ENCODE peak calls at places on chromosomes 7 and 10, in eight cellular contexts. One of them, this sample, is unnamed.

GRCh38 chr10:18377898-18378297 is 237.7 kb downstream of the CACNB2 start:
- ATAC-seq in K562: no peak
- ATAC-seq in HepG2: no peak
- ATAC-seq in GM12878: no peak
- ATAC-seq in HCT116: no peak
- ATAC-seq in Panc1: no peak
- ATAC-seq in GM23338: no peak
- ATAC-seq in upper lobe of left lung: no peak
- ATAC-seq in this sample: no peak

GRCh38 chr7:32264667-32265284 is 194.6 kb upstream of the PDE1C start:
- ATAC-seq in K562: no peak
- ATAC-seq in HepG2: no peak
- ATAC-seq in GM12878: no peak
- ATAC-seq in HCT116: no peak
- ATAC-seq in Panc1: no peak
- ATAC-seq in GM23338: no peak
- ATAC-seq in upper lobe of left lung: no peak
- ATAC-seq in this sample: no peak

GRCh38 chr10:3848005-3848767 is 63.2 kb upstream of the KLF6 start:
- ATAC-seq in K562: no peak
- ATAC-seq in HepG2: no peak
- ATAC-seq in GM12878: no peak
- ATAC-seq in HCT116: no peak
- ATAC-seq in Panc1: no peak
- ATAC-seq in GM23338: no peak
- ATAC-seq in upper lobe of left lung: no peak
- ATAC-seq in this sample: no peak

GRCh38 chr10:72081210-72081609 is 7.1 kb downstream of the SPOCK2 start:
- ATAC-seq in K562: peak; percentile 13
- ATAC-seq in HepG2: peak; percentile 12
- ATAC-seq in GM12878: no peak
- ATAC-seq in HCT116: no peak
- ATAC-seq in Panc1: no peak
- ATAC-seq in GM23338: no peak
- ATAC-seq in upper lobe of left lung: no peak
- ATAC-seq in this sample: no peak

GRCh38 chr7:22845221-22845844 is 22.7 kb upstream of the TOMM7 start:
- ATAC-seq in K562: no peak
- ATAC-seq in HepG2: no peak
- ATAC-seq in GM12878: no peak
- ATAC-seq in HCT116: no peak
- ATAC-seq in Panc1: no peak
- ATAC-seq in GM23338: no peak
- ATAC-seq in upper lobe of left lung: no peak
- ATAC-seq in this sample: no peak

GRCh38 chr10:11023554-11023953 is 5.9 kb downstream of the CELF2 start:
- ATAC-seq in K562: no peak
- ATAC-seq in HepG2: no peak
- ATAC-seq in GM12878: no peak
- ATAC-seq in HCT116: no peak
- ATAC-seq in Panc1: no peak
- ATAC-seq in GM23338: no peak
- ATAC-seq in upper lobe of left lung: no peak
- ATAC-seq in this sample: no peak

GRCh38 chr7:144011458-144012230 is 11.5 kb downstream of the OR6B1 start:
- ATAC-seq in K562: peak; percentile 42
- ATAC-seq in HepG2: peak; percentile 93
- ATAC-seq in GM12878: no peak
- ATAC-seq in HCT116: no peak
- ATAC-seq in Panc1: no peak
- ATAC-seq in GM23338: no peak
- ATAC-seq in upper lobe of left lung: no peak
- ATAC-seq in this sample: no peak

GRCh38 chr7:141930211-141930610 is 14.0 kb downstream of the OR9A4 start:
- ATAC-seq in K562: no peak
- ATAC-seq in HepG2: no peak
- ATAC-seq in GM12878: no peak
- ATAC-seq in HCT116: no peak
- ATAC-seq in Panc1: no peak
- ATAC-seq in GM23338: no peak
- ATAC-seq in upper lobe of left lung: no peak
- ATAC-seq in this sample: no peak

GRCh38 chr10:42970451-42971250 is 106.2 kb upstream of the RET start:
- ATAC-seq in K562: no peak
- ATAC-seq in HepG2: no peak
- ATAC-seq in GM12878: no peak
- ATAC-seq in HCT116: no peak
- ATAC-seq in Panc1: no peak
- ATAC-seq in GM23338: peak; percentile 31
- ATAC-seq in upper lobe of left lung: no peak
- ATAC-seq in this sample: no peak

GRCh38 chr10:106582291-106582690 is 582.2 kb downstream of the SORCS1 start:
- ATAC-seq in K562: no peak
- ATAC-seq in HepG2: no peak
- ATAC-seq in GM12878: peak; percentile 55
- ATAC-seq in HCT116: no peak
- ATAC-seq in Panc1: no peak
- ATAC-seq in GM23338: peak; percentile 54
- ATAC-seq in upper lobe of left lung: no peak
- ATAC-seq in this sample: no peak

GRCh38 chr7:3897430-3898385 is 596.7 kb downstream of the SDK1 start:
- ATAC-seq in K562: peak; percentile 62
- ATAC-seq in HepG2: peak; percentile 62
- ATAC-seq in GM12878: peak; percentile 48
- ATAC-seq in HCT116: peak; percentile 73
- ATAC-seq in Panc1: peak; percentile 69
- ATAC-seq in GM23338: peak; percentile 45
- ATAC-seq in upper lobe of left lung: peak; percentile 67
- ATAC-seq in this sample: no peak

GRCh38 chr10:114605155-114605797 is 52.8 kb downstream of the ABLIM1 start:
- ATAC-seq in K562: no peak
- ATAC-seq in HepG2: peak; percentile 96
- ATAC-seq in GM12878: no peak
- ATAC-seq in HCT116: no peak
- ATAC-seq in Panc1: no peak
- ATAC-seq in GM23338: no peak
- ATAC-seq in upper lobe of left lung: no peak
- ATAC-seq in this sample: no peak

GRCh38 chr7:81516898-81517297 is 252.9 kb downstream of the HGF start:
- ATAC-seq in K562: no peak
- ATAC-seq in HepG2: no peak
- ATAC-seq in GM12878: no peak
- ATAC-seq in HCT116: no peak
- ATAC-seq in Panc1: no peak
- ATAC-seq in GM23338: no peak
- ATAC-seq in upper lobe of left lung: no peak
- ATAC-seq in this sample: no peak

GRCh38 chr10:16915308-16915707 is 98.1 kb upstream of the RSU1 start:
- ATAC-seq in K562: peak; percentile 53
- ATAC-seq in HepG2: no peak
- ATAC-seq in GM12878: no peak
- ATAC-seq in HCT116: peak; percentile 42
- ATAC-seq in Panc1: no peak
- ATAC-seq in GM23338: peak; percentile 84
- ATAC-seq in upper lobe of left lung: no peak
- ATAC-seq in this sample: no peak

GRCh38 chr10:95814011-95814727 is 58.2 kb downstream of the ENTPD1 start:
- ATAC-seq in K562: no peak
- ATAC-seq in HepG2: peak; percentile 54
- ATAC-seq in GM12878: peak; percentile 6
- ATAC-seq in HCT116: no peak
- ATAC-seq in Panc1: no peak
- ATAC-seq in GM23338: no peak
- ATAC-seq in upper lobe of left lung: peak; percentile 87
- ATAC-seq in this sample: peak; percentile 70

GRCh38 chr7:94453898-94454297 is 55.7 kb upstream of the CASD1 start:
- ATAC-seq in K562: no peak
- ATAC-seq in HepG2: no peak
- ATAC-seq in GM12878: no peak
- ATAC-seq in HCT116: no peak
- ATAC-seq in Panc1: no peak
- ATAC-seq in GM23338: no peak
- ATAC-seq in upper lobe of left lung: no peak
- ATAC-seq in this sample: peak; percentile 46

GRCh38 chr10:122342293-122343134 is 32.0 kb upstream of the PLEKHA1 start:
- ATAC-seq in K562: peak; percentile 58
- ATAC-seq in HepG2: peak; percentile 64
- ATAC-seq in GM12878: peak; percentile 74
- ATAC-seq in HCT116: peak; percentile 73
- ATAC-seq in Panc1: peak; percentile 43
- ATAC-seq in GM23338: peak; percentile 86
- ATAC-seq in upper lobe of left lung: peak; percentile 69
- ATAC-seq in this sample: peak; percentile 46

GRCh38 chr7:36298145-36298544 is 91.5 kb upstream of the ANLN start:
- ATAC-seq in K562: no peak
- ATAC-seq in HepG2: no peak
- ATAC-seq in GM12878: no peak
- ATAC-seq in HCT116: no peak
- ATAC-seq in Panc1: no peak
- ATAC-seq in GM23338: no peak
- ATAC-seq in upper lobe of left lung: peak; percentile 44
- ATAC-seq in this sample: no peak

GRCh38 chr10:113053881-113054280 is 103.8 kb downstream of the TCF7L2 start:
- ATAC-seq in K562: no peak
- ATAC-seq in HepG2: no peak
- ATAC-seq in GM12878: no peak
- ATAC-seq in HCT116: no peak
- ATAC-seq in Panc1: no peak
- ATAC-seq in GM23338: peak; percentile 90
- ATAC-seq in upper lobe of left lung: no peak
- ATAC-seq in this sample: peak; percentile 20

GRCh38 chr10:61978965-61979364 is 77.5 kb downstream of the ARID5B start:
- ATAC-seq in K562: peak; percentile 79
- ATAC-seq in HepG2: no peak
- ATAC-seq in GM12878: peak; percentile 55
- ATAC-seq in HCT116: peak; percentile 67
- ATAC-seq in Panc1: no peak
- ATAC-seq in GM23338: no peak
- ATAC-seq in upper lobe of left lung: peak; percentile 80
- ATAC-seq in this sample: peak; percentile 46

DNA sequence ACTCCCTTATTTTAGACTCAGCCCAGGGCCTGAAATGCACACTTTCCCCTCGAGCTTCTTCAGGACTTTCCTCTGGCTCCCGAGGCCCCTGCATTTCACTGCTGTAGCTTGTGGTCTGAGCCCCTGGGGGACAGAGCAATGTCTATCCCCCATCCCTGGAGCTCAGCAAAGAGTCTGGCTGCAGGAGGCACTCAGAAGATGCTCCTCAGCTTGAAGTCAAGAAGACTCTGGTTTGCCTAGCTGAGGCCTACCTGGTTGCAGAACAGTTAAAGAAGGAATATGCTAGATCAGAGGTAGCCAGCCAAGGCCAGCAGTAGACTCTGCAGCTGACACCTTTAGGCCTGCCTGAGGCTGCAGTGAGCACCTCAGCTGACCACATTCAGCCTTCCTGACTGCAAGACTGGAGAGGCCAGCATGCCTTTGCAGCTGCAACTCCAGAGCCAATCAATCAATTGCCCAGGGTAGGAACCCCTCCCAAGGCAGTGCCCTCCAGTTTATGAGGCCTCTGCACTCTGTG is 36.9 kb upstream of the IKZF1 start:
- ATAC-seq in K562: no peak
- ATAC-seq in HepG2: no peak
- ATAC-seq in GM12878: peak; percentile 2
- ATAC-seq in HCT116: no peak
- ATAC-seq in Panc1: no peak
- ATAC-seq in GM23338: no peak
- ATAC-seq in upper lobe of left lung: no peak
- ATAC-seq in this sample: no peak
- H3K27ac ChIP-seq in K562: no peak overlapping the region
- H3K27ac ChIP-seq in HepG2: no peak overlapping the region
- H3K27ac ChIP-seq in GM12878: peak overlapping the region; percentile 77
- H3K27ac ChIP-seq in HCT116: no peak overlapping the region
- H3K27ac ChIP-seq in Panc1: no peak overlapping the region
- H3K27ac ChIP-seq in GM23338: no peak overlapping the region
- H3K27ac ChIP-seq in upper lobe of left lung: no peak overlapping the region
- H3K27ac ChIP-seq in this sample: no peak overlapping the region

DNA sequence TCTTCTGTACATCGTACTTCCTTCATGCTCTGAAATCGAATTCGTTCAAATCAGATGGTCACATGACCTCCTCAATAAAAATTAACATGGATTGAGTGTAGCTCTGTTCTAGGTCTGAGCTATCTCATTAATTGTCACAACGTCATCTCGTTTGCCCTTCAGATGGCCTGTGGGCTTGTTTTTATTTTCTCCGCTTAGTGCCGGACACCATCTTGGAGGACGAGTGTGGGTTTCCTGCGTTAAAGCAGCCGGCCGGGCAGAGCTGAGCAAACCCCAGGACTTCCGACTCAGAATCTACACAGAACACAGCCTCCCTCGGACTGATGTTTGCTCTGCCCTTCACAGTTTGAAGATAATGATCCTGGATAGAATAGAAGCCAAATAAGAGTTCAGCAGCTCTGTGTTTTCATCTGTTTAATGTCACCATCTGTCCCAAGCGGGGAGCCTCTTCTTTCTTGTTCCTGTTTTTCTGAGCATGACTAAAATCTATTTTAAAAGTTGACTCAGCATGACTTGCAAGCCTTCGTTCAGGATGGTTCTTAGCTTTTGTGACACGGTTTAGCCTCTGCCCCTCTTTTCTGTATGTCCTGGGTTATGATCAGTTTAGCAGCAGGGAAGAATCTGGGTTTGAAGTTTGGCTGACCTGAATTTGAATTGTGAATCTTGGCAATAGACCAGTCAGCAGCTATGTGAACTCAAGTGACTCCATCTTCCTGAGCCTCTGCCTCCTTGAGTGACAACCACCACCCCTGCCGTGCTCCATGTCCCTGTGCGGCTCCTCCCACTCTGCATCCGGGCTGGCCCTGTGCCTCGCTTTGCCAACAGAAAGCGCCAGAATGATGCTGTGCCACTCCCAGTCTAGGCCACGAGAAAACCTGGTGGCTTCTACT is 30.6 kb upstream of the GALNTL5 start:
- ATAC-seq in K562: peak; percentile 74
- ATAC-seq in HepG2: no peak
- ATAC-seq in GM12878: no peak
- ATAC-seq in HCT116: no peak
- ATAC-seq in Panc1: no peak
- ATAC-seq in GM23338: no peak
- ATAC-seq in upper lobe of left lung: peak; percentile 50
- ATAC-seq in this sample: peak; percentile 65
- TF ChIP-seq POLR2AphosphoS5 in K562: no peak
- TF ChIP-seq POLR2AphosphoS5 in HepG2: no peak
- TF ChIP-seq POLR2AphosphoS5 in GM12878: no peak
- TF ChIP-seq POLR2AphosphoS5 in HCT116: no peak
- TF ChIP-seq POLR2AphosphoS5 in Panc1: no peak
- TF ChIP-seq POLR2AphosphoS5 in GM23338: no peak
- TF ChIP-seq POLR2AphosphoS5 in upper lobe of left lung: no peak
- TF ChIP-seq POLR2AphosphoS5 in this sample: no peak

GRCh38 chr7:42222119-42222518 is 14.9 kb downstream of the GLI3 start:
- ATAC-seq in K562: no peak
- ATAC-seq in HepG2: no peak
- ATAC-seq in GM12878: no peak
- ATAC-seq in HCT116: no peak
- ATAC-seq in Panc1: no peak
- ATAC-seq in GM23338: peak; percentile 64
- ATAC-seq in upper lobe of left lung: no peak
- ATAC-seq in this sample: no peak
- H3K27ac ChIP-seq in K562: no peak overlapping the region
- H3K27ac ChIP-seq in HepG2: no peak overlapping the region
- H3K27ac ChIP-seq in GM12878: no peak overlapping the region
- H3K27ac ChIP-seq in HCT116: no peak overlapping the region
- H3K27ac ChIP-seq in Panc1: no peak overlapping the region
- H3K27ac ChIP-seq in GM23338: peak overlapping the region; percentile 97
- H3K27ac ChIP-seq in upper lobe of left lung: no peak overlapping the region
- H3K27ac ChIP-seq in this sample: peak overlapping the region; percentile 18

GRCh38 chr10:128863411-128863810 is 603.6 kb upstream of the MGMT start:
- ATAC-seq in K562: no peak
- ATAC-seq in HepG2: no peak
- ATAC-seq in GM12878: no peak
- ATAC-seq in HCT116: no peak
- ATAC-seq in Panc1: no peak
- ATAC-seq in GM23338: no peak
- ATAC-seq in upper lobe of left lung: no peak
- ATAC-seq in this sample: no peak
- TF ChIP-seq POLR2AphosphoS5 in K562: no peak
- TF ChIP-seq POLR2AphosphoS5 in HepG2: no peak
- TF ChIP-seq POLR2AphosphoS5 in GM12878: no peak
- TF ChIP-seq POLR2AphosphoS5 in HCT116: no peak
- TF ChIP-seq POLR2AphosphoS5 in Panc1: no peak
- TF ChIP-seq POLR2AphosphoS5 in GM23338: no peak
- TF ChIP-seq POLR2AphosphoS5 in upper lobe of left lung: no peak
- TF ChIP-seq POLR2AphosphoS5 in this sample: no peak

This sample was measured in gastroesophageal sphincter.